ENCODE peak calls at places on chromosome 6, in six cellular contexts. S is ovary, M is A549, D is tibial nerve, T is K562, I is H1. B is an unnamed sample.
A peak's percentile ranks its signal among the peaks of the same experiment; 100 is the strongest.

GRCh38 chr6:35449287-35449881 is 2.8 kb upstream of the FANCE start:
- DNase-seq in S (no peak), D (no peak), T (peak; percentile 87), M (peak; percentile 60), I (no peak), B (no peak)

GRCh38 chr6:151339369-151339768 is 52.0 kb downstream of the ZBTB2 start:
- DNase-seq in M (no peak), D (no peak), S (no peak), I (no peak), T (no peak), B (no peak)

GRCh38 chr6:42104095-42104806 is 38.2 kb downstream of the C6orf132 start:
- DNase-seq in S (peak; percentile 33), M (peak; percentile 30), D (peak; percentile 57), T (peak; percentile 94), I (peak; percentile 51), B (peak; percentile 91)

GRCh38 chr6:147567141-147567805 is 58.8 kb downstream of the SAMD5 start:
- DNase-seq in M (no peak), T (no peak), D (no peak), S (no peak), I (no peak), B (no peak)

GRCh38 chr6:134882426-134883038 is 67.4 kb downstream of the ALDH8A1 start:
- DNase-seq in T (peak; percentile 41), S (peak; percentile 48), D (peak; percentile 58), M (peak; percentile 67), I (peak; percentile 29), B (peak; percentile 78)

GRCh38 chr6:87029711-87030314 is 65.1 kb downstream of the CGA start:
- DNase-seq in S (no peak), I (no peak), D (no peak), M (peak; percentile 56), T (peak; percentile 34), B (no peak)

GRCh38 chr6:26195924-26196845 is 109.0 kb downstream of the HFE start:
- DNase-seq in D (no peak), M (no peak), S (no peak), T (no peak), I (no peak), B (no peak)

GRCh38 chr6:101516553-101516952 is 123.0 kb downstream of the GRIK2 start:
- DNase-seq in D (no peak), T (no peak), M (no peak), S (no peak), I (no peak), B (no peak)

GRCh38 chr6:147135211-147135672 is 69.0 kb upstream of the STXBP5 start:
- DNase-seq in M (peak; percentile 66), T (peak; percentile 24), S (no peak), I (no peak), D (no peak), B (no peak)

GRCh38 chr6:5453531-5453930 is 192.2 kb downstream of the FARS2 start:
- DNase-seq in S (no peak), M (no peak), T (no peak), I (no peak), D (no peak), B (no peak)

GRCh38 chr6:32168350-32168749 is 4.0 kb downstream of the EGFL8 start:
- DNase-seq in I (no peak), T (peak; percentile 53), S (no peak), D (no peak), M (no peak), B (no peak)

GRCh38 chr6:159513914-159514313 is 179.1 kb downstream of the SOD2 start:
- DNase-seq in S (no peak), T (no peak), I (no peak), M (no peak), D (no peak), B (no peak)

GRCh38 chr6:67009818-67010217 is 1302.8 kb upstream of the EYS start:
- DNase-seq in T (no peak), D (no peak), I (peak; percentile 3), S (no peak), M (peak; percentile 1), B (no peak)

GRCh38 chr6:157576621-157577390 is 195.8 kb downstream of the ZDHHC14 start:
- DNase-seq in I (no peak), M (no peak), D (no peak), S (no peak), T (no peak), B (no peak)

GRCh38 chr6:118551063-118551672 is 3.1 kb downstream of the PLN start:
- DNase-seq in S (no peak), M (peak; percentile 47), D (no peak), I (no peak), T (peak; percentile 42), B (no peak)

GRCh38 chr6:1389791-1390070 is 355 bp downstream of the FOXF2 start:
- DNase-seq in M (no peak), D (no peak), I (no peak), S (no peak), T (no peak), B (no peak)

GRCh38 chr6:150491131-150491795 is 108.4 kb upstream of the PLEKHG1 start:
- DNase-seq in M (no peak), S (no peak), T (no peak), D (no peak), I (no peak), B (no peak)

GRCh38 chr6:161246725-161247124 is 27.1 kb downstream of the AGPAT4 start:
- DNase-seq in D (no peak), S (no peak), T (no peak), I (no peak), M (no peak), B (no peak)

GRCh38 chr6:107118976-107119375 is 3.7 kb upstream of the BEND3 start:
- DNase-seq in M (no peak), T (peak; percentile 45), S (no peak), I (no peak), D (no peak), B (no peak)

GRCh38 chr6:136593748-136594490 is 43.7 kb upstream of the MAP7 start:
- DNase-seq in M (peak; percentile 52), D (no peak), T (no peak), I (no peak), S (no peak), B (no peak)

GRCh38 chr6:33316603-33317417 is 734 bp downstream of the ZBTB22 start:
- DNase-seq in T (no peak), I (no peak), D (no peak), M (no peak), S (peak; percentile 31), B (peak; percentile 72)

GRCh38 chr6:146593978-146594377 is 4.8 kb upstream of the ADGB start:
- DNase-seq in I (no peak), S (no peak), D (no peak), M (no peak), T (no peak), B (no peak)

GRCh38 chr6:130020106-130020851 is 1.9 kb downstream of the L3MBTL3 start:
- DNase-seq in T (peak; percentile 46), S (peak; percentile 31), D (peak; percentile 27), I (no peak), M (peak; percentile 7), B (peak; percentile 68)

GRCh38 chr6:150079604-150080003 is 10.7 kb upstream of the ULBP3 start:
- DNase-seq in M (no peak), T (no peak), D (no peak), S (no peak), I (no peak), B (no peak)

GRCh38 chr6:148203970-148204369 is 138.7 kb upstream of the SASH1 start:
- DNase-seq in T (no peak), M (no peak), S (no peak), D (no peak), I (no peak), B (no peak)

GRCh38 chr6:145087034-145087433 is 648.3 kb downstream of the EPM2A start:
- DNase-seq in D (no peak), M (no peak), S (no peak), I (no peak), T (no peak), B (no peak)

GRCh38 chr6:147752686-147753418 is 244.4 kb downstream of the SAMD5 start:
- DNase-seq in T (no peak), I (no peak), S (no peak), M (no peak), D (no peak), B (no peak)

GRCh38 chr6:142952614-142953013 is 7.6 kb upstream of the HIVEP2 start:
- DNase-seq in D (no peak), I (no peak), M (no peak), T (no peak), S (no peak), B (no peak)

GRCh38 chr6:142950291-142950690 is 5.3 kb upstream of the HIVEP2 start:
- DNase-seq in T (no peak), D (no peak), S (no peak), M (peak; percentile 13), I (no peak), B (no peak)

GRCh38 chr6:142954844-142955243 is 9.9 kb upstream of the HIVEP2 start:
- DNase-seq in D (no peak), T (no peak), S (no peak), M (no peak), I (no peak), B (no peak)

GRCh38 chr6:142956726-142957125 is 11.8 kb upstream of the HIVEP2 start:
- DNase-seq in D (no peak), T (no peak), I (no peak), S (no peak), M (no peak), B (no peak)

DNA sequence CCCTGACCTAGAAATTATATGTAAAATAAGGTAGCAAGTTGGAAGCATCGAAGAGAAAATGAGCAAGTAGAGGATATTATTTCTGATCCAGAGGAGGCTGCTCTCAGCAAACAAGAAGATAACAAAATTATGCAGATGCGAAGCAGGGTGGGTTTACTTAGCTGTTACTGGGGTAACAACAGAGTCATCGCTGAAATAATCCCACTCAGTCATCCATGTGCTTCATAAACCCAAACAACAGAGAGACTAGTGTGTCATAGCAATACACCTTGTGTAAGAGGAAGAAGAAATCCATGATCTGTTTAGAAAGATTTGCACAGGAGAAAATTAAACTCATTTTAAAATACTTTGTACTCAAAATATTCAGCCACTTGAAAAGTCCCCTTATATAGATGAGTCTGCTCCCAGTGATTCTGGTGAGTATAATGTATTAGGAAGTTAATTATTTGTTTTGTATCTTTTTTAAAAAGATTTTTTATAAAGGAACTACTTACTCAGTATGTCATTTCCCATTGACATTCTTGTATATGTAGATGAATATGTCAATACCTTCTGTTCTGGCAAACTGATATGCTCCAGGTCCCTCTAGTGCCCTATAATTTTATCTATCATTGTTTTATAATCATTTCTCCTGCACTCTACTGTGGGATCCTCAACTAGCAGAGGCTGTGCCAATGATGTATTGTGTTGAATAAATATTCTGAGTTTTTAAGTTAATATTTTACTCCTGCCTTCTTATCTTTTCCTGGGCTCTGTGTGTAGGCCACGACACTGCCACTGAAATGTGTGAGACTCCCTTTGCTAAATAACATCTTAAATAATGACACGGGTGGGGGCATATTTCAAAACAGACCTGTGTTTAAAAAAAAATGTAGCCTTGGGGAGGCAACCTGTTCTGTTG is 8.6 kb upstream of the HIVEP2 start:
- DNase-seq in D (no peak), S (no peak), M (no peak), T (no peak), I (no peak), B (no peak)
- TF ChIP-seq EP300 in D (no peak), S (no peak), M (no peak), T (no peak), I (no peak), B (no peak)

GRCh38 chr6:98054453-98054852 is 771.4 kb upstream of the MMS22L start:
- DNase-seq in T (no peak), M (no peak), D (no peak), I (no peak), S (no peak), B (no peak)
- TF ChIP-seq CTCF in T (no peak), M (no peak), D (no peak), I (no peak), S (no peak), B (no peak)

GRCh38 chr6:108168501-108168979 is 2.7 kb downstream of the NR2E1 start:
- DNase-seq in S (no peak), D (no peak), I (no peak), T (no peak), M (no peak), B (no peak)
- H3K4me1 ChIP-seq in S (peaks cover 14% of the 10 kb centered on the region), D (peaks cover 45% of the 10 kb centered on the region), I (peaks cover 41% of the 10 kb centered on the region), T (peaks cover 40% of the 10 kb centered on the region), M (no peaks in the 10 kb centered on the region), B (peaks cover 51% of the 10 kb centered on the region)

GRCh38 chr6:37027811-37028469 is 22.5 kb downstream of the FGD2 start:
- DNase-seq in S (no peak), M (no peak), D (no peak), T (no peak), I (no peak), B (no peak)
- TF ChIP-seq EP300 in S (no peak), M (no peak), D (no peak), T (no peak), I (no peak), B (no peak)

B was measured in sigmoid colon.